ENCODE peak calls at places on chromosome 13, in six cellular contexts. Y is endothelial cell of umbilical vein, D is psoas muscle, H is heart left ventricle, B is PC-3, V is mesendoderm. S is an unnamed sample.

GRCh38 chr13:108214511-108215383 is 589 bp downstream of the LIG4 start:
- DNase-seq in Y (no peak), D (peak; percentile 57), H (peak; percentile 36), B (peak; percentile 19), V (peak; percentile 83), S (no peak)

GRCh38 chr13:111114362-111115050 is 604 bp upstream of the ARHGEF7 start:
- DNase-seq in Y (peak; percentile 32), D (peak; percentile 80), H (peak; percentile 61), B (no peak), V (peak; percentile 56), S (peak; percentile 69)

GRCh38 chr13:27793377-27794074 is 1.2 kb downstream of the GSX1 start:
- DNase-seq in Y (no peak), D (no peak), H (no peak), B (no peak), V (no peak), S (no peak)

GRCh38 chr13:91375119-91375729 is 23.2 kb upstream of the GPC5 start:
- DNase-seq in Y (no peak), D (no peak), H (no peak), B (peak; percentile 19), V (peak; percentile 37), S (no peak)

GRCh38 chr13:21837841-21838551 is 167.1 kb downstream of the FGF9 start:
- DNase-seq in Y (no peak), D (no peak), H (no peak), B (no peak), V (peak; percentile 74), S (no peak)

GRCh38 chr13:80454245-80454644 is 113.3 kb upstream of the SPRY2 start:
- DNase-seq in Y (no peak), D (no peak), H (no peak), B (no peak), V (no peak), S (no peak)

GRCh38 chr13:32309312-32309711 is 5.9 kb downstream of the ZAR1L start:
- DNase-seq in Y (no peak), D (no peak), H (no peak), B (no peak), V (no peak), S (no peak)

GRCh38 chr13:46756977-46757376 is 40.0 kb downstream of the ESD start:
- DNase-seq in Y (no peak), D (no peak), H (no peak), B (peak; percentile 46), V (no peak), S (no peak)

GRCh38 chr13:44046428-44046827 is 166.7 kb downstream of the LACC1 start:
- DNase-seq in Y (no peak), D (no peak), H (no peak), B (no peak), V (no peak), S (no peak)

GRCh38 chr13:41925014-41925413 is 35.9 kb downstream of the VWA8 start:
- DNase-seq in Y (no peak), D (no peak), H (no peak), B (no peak), V (no peak), S (no peak)

GRCh38 chr13:54536112-54536511 is 1507.5 kb downstream of the OLFM4 start:
- DNase-seq in Y (no peak), D (no peak), H (no peak), B (peak; percentile 2), V (peak; percentile 67), S (no peak)

GRCh38 chr13:79382545-79383275 is 23.3 kb downstream of the RBM26 start:
- DNase-seq in Y (peak; percentile 35), D (no peak), H (no peak), B (peak; percentile 67), V (no peak), S (no peak)

GRCh38 chr13:48233097-48233885 is at the start of gene ITM2B:
- DNase-seq in Y (peak; percentile 76), D (peak; percentile 88), H (peak; percentile 87), B (peak; percentile 52), V (peak; percentile 83), S (no peak)

GRCh38 chr13:73876323-73876722 is 257.9 kb downstream of the KLF12 start:
- DNase-seq in Y (no peak), D (no peak), H (no peak), B (no peak), V (peak; percentile 60), S (no peak)

GRCh38 chr13:42392706-42393572 is 121.0 kb downstream of the AKAP11 start:
- DNase-seq in Y (no peak), D (no peak), H (no peak), B (no peak), V (peak; percentile 9), S (no peak)

GRCh38 chr13:44420376-44421220 is 47.0 kb downstream of the SERP2 start:
- DNase-seq in Y (no peak), D (no peak), H (no peak), B (no peak), V (peak; percentile 51), S (no peak)

GRCh38 chr13:50129923-50130685 is 114.9 kb downstream of the KCNRG start:
- DNase-seq in Y (no peak), D (peak; percentile 88), H (peak; percentile 43), B (peak; percentile 13), V (peak; percentile 57), S (no peak)

GRCh38 chr13:97640236-97640635 is 206.3 kb downstream of the RAP2A start:
- DNase-seq in Y (no peak), D (no peak), H (no peak), B (no peak), V (no peak), S (no peak)

GRCh38 chr13:102944821-102945220 is 99.0 kb downstream of the ERCC5 start:
- DNase-seq in Y (no peak), D (no peak), H (no peak), B (no peak), V (no peak), S (no peak)

GRCh38 chr13:50393641-50394040 is 378.4 kb downstream of the KCNRG start:
- DNase-seq in Y (no peak), D (no peak), H (no peak), B (no peak), V (peak; percentile 28), S (no peak)

GRCh38 chr13:77868717-77869116 is 49.9 kb downstream of the EDNRB start:
- DNase-seq in Y (peak; percentile 26), D (no peak), H (no peak), B (peak; percentile 59), V (no peak), S (no peak)

GRCh38 chr13:113547248-113547971 is 37.1 kb upstream of the TFDP1 start:
- DNase-seq in Y (peak; percentile 21), D (no peak), H (no peak), B (no peak), V (no peak), S (no peak)

GRCh38 chr13:75132800-75133695 is 348.9 kb downstream of the TBC1D4 start:
- DNase-seq in Y (no peak), D (no peak), H (no peak), B (no peak), V (peak; percentile 16), S (no peak)
- H3K4me1 ChIP-seq in Y (peaks cover 3% of the 10 kb centered on the region), D (no peaks in the 10 kb centered on the region), H (no peaks in the 10 kb centered on the region), B (peaks cover 11% of the 10 kb centered on the region), V (no peaks in the 10 kb centered on the region), S (no peaks in the 10 kb centered on the region)

DNA sequence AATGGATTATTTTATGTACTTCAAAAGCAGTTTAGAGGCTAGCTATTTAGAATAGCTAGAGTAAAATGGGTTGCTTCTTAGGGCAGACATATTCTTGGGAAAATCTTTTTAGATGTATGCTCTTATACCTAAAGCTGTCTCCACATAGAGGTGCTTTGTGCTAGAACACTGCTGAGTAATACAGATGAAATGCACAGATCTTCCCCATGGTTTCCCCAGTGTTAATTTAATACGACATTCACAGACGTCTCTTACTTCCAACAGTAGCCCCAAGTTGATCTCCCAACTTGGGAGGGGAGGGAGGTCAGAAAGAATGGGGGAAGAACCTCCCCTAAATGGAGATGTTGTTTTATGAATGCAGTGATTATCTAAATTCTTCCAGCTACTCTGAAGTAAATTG is 16.9 kb downstream of the NALCN start:
- DNase-seq in Y (no peak), D (no peak), H (no peak), B (no peak), V (no peak), S (no peak)
- H3K4me1 ChIP-seq in Y (peaks cover 15% of the 10 kb centered on the region), D (no peaks in the 10 kb centered on the region), H (no peaks in the 10 kb centered on the region), B (peaks cover 22% of the 10 kb centered on the region), V (no peaks in the 10 kb centered on the region), S (no peaks in the 10 kb centered on the region)

DNA sequence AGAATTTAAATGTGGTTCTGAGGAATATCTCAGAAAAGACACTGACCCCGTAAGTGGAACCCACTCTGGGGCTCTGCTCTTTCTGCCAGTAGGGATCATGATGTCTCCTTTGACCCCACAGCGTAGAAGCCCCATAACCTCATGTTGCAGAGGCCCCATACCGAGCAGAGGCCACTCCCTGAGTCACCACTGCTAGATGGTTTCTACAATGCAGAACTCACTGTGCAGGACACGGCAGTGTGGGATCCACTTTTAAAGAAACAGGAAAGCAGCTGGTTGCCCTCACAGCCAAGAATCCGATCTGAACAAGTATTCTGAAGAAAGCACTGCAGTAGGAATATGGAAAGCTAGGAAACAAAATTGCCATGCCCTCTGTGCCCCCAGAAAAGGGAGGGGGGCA is 4.2 kb downstream of the SLC7A1 start:
- DNase-seq in Y (peak; percentile 35), D (no peak), H (no peak), B (no peak), V (no peak), S (no peak)
- H3K4me1 ChIP-seq in Y (peaks cover 23% of the 10 kb centered on the region), D (peaks cover 6% of the 10 kb centered on the region), H (no peaks in the 10 kb centered on the region), B (peaks cover 24% of the 10 kb centered on the region), V (peaks cover 11% of the 10 kb centered on the region), S (no peaks in the 10 kb centered on the region)

DNA sequence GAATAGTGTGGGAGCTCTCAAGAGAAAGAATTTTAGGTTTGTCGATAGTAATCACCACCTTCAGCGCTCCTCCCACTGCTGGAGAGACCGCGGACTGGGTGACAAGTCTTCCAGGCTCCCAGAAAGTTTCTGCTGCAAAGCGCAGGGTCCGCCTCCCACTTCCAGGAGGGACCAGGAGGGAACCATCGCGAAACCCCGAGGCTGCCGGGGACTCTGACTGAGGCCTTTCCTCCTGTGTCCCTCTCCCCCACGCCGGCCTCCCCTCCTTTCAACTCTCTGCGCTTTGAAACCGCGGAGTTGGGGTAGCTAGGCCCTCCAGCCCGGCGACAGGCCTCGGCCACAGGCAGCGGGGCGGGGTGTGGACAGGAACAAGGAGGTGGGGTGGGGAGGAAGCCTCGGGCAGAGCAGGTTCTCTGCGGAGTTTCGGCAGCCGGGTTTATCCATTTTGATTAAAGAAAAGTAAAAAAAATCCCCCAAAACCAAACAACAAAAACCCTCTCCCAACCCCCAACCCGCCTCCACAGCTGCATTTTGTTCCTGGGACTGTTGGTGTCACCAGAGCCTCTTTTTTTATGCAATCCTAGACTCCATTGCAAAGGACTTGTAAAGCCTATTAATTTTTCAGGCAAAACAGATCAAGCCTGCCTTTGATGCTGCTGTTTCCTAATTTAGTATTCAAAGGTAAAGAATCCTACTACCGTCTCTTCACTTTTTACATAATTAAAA is 157.2 kb downstream of the TM9SF2 start:
- DNase-seq in Y (peak; percentile 36), D (peak; percentile 59), H (peak; percentile 60), B (peak; percentile 6), V (peak; percentile 87), S (peak; percentile 71)
- H3K4me1 ChIP-seq in Y (peaks cover 14% of the 10 kb centered on the region), D (no peaks in the 10 kb centered on the region), H (peaks cover 11% of the 10 kb centered on the region), B (no peaks in the 10 kb centered on the region), V (peaks cover 9% of the 10 kb centered on the region), S (no peaks in the 10 kb centered on the region)